ENCODE peak calls at places on chromosomes 12 and 14, in nine cellular contexts. One of them, this sample, is unnamed.

GRCh38 chr14:23577004-23577681 is 1.4 kb downstream of the JPH4 start:
- DNase-seq in HS-5: no peak
- DNase-seq in ELF-1: peak; percentile 48
- DNase-seq in foreskin melanocyte: no peak
- DNase-seq in cardiac fibroblast: peak; percentile 19
- DNase-seq in NCI-H1092: no peak
- DNase-seq in mucosa of gallbladder: no peak
- DNase-seq in activated naive CD8-positive, alpha-beta T cell treated with anti-CD3 and anti-CD28 coated beads for 36 hours: no peak
- DNase-seq in endothelial cell: peak; percentile 53
- DNase-seq in this sample: no peak

GRCh38 chr14:80215756-80216581 is 4.7 kb upstream of the DIO2 start:
- DNase-seq in HS-5: no peak
- DNase-seq in ELF-1: peak; percentile 15
- DNase-seq in foreskin melanocyte: no peak
- DNase-seq in cardiac fibroblast: peak; percentile 43
- DNase-seq in NCI-H1092: peak; percentile 5
- DNase-seq in mucosa of gallbladder: peak; percentile 12
- DNase-seq in activated naive CD8-positive, alpha-beta T cell treated with anti-CD3 and anti-CD28 coated beads for 36 hours: no peak
- DNase-seq in endothelial cell: no peak
- DNase-seq in this sample: no peak

GRCh38 chr14:54123836-54124235 is 167.2 kb upstream of the BMP4 start:
- DNase-seq in HS-5: no peak
- DNase-seq in ELF-1: no peak
- DNase-seq in foreskin melanocyte: peak; percentile 37
- DNase-seq in cardiac fibroblast: no peak
- DNase-seq in NCI-H1092: no peak
- DNase-seq in mucosa of gallbladder: no peak
- DNase-seq in activated naive CD8-positive, alpha-beta T cell treated with anti-CD3 and anti-CD28 coated beads for 36 hours: no peak
- DNase-seq in endothelial cell: no peak
- DNase-seq in this sample: no peak

GRCh38 chr12:3200032-3200617 is 122.9 kb downstream of the TSPAN9 start:
- DNase-seq in HS-5: no peak
- DNase-seq in ELF-1: peak; percentile 91
- DNase-seq in foreskin melanocyte: peak; percentile 22
- DNase-seq in cardiac fibroblast: peak; percentile 44
- DNase-seq in NCI-H1092: peak; percentile 49
- DNase-seq in mucosa of gallbladder: no peak
- DNase-seq in activated naive CD8-positive, alpha-beta T cell treated with anti-CD3 and anti-CD28 coated beads for 36 hours: peak; percentile 25
- DNase-seq in endothelial cell: peak; percentile 80
- DNase-seq in this sample: no peak

GRCh38 chr12:49055978-49056754 is 4.4 kb downstream of the KMT2D start:
- DNase-seq in HS-5: no peak
- DNase-seq in ELF-1: peak; percentile 65
- DNase-seq in foreskin melanocyte: peak; percentile 76
- DNase-seq in cardiac fibroblast: peak; percentile 86
- DNase-seq in NCI-H1092: no peak
- DNase-seq in mucosa of gallbladder: peak; percentile 65
- DNase-seq in activated naive CD8-positive, alpha-beta T cell treated with anti-CD3 and anti-CD28 coated beads for 36 hours: peak; percentile 52
- DNase-seq in endothelial cell: peak; percentile 59
- DNase-seq in this sample: no peak

GRCh38 chr14:76007852-76008251 is 22.3 kb downstream of the IFT43 start:
- DNase-seq in HS-5: no peak
- DNase-seq in ELF-1: no peak
- DNase-seq in foreskin melanocyte: no peak
- DNase-seq in cardiac fibroblast: no peak
- DNase-seq in NCI-H1092: no peak
- DNase-seq in mucosa of gallbladder: no peak
- DNase-seq in activated naive CD8-positive, alpha-beta T cell treated with anti-CD3 and anti-CD28 coated beads for 36 hours: no peak
- DNase-seq in endothelial cell: no peak
- DNase-seq in this sample: no peak

GRCh38 chr12:120761581-120761980 is 36.0 kb downstream of the ACADS start:
- DNase-seq in HS-5: no peak
- DNase-seq in ELF-1: peak; percentile 52
- DNase-seq in foreskin melanocyte: peak; percentile 98
- DNase-seq in cardiac fibroblast: peak; percentile 84
- DNase-seq in NCI-H1092: no peak
- DNase-seq in mucosa of gallbladder: peak; percentile 20
- DNase-seq in activated naive CD8-positive, alpha-beta T cell treated with anti-CD3 and anti-CD28 coated beads for 36 hours: no peak
- DNase-seq in endothelial cell: no peak
- DNase-seq in this sample: peak; percentile 89

GRCh38 chr12:90970471-90970870 is 15.5 kb upstream of the CCER1 start:
- DNase-seq in HS-5: no peak
- DNase-seq in ELF-1: no peak
- DNase-seq in foreskin melanocyte: no peak
- DNase-seq in cardiac fibroblast: peak; percentile 3
- DNase-seq in NCI-H1092: no peak
- DNase-seq in mucosa of gallbladder: no peak
- DNase-seq in activated naive CD8-positive, alpha-beta T cell treated with anti-CD3 and anti-CD28 coated beads for 36 hours: no peak
- DNase-seq in endothelial cell: no peak
- DNase-seq in this sample: no peak

GRCh38 chr14:50064993-50065392 is 51.4 kb downstream of the VCPKMT start:
- DNase-seq in HS-5: no peak
- DNase-seq in ELF-1: no peak
- DNase-seq in foreskin melanocyte: peak; percentile 98
- DNase-seq in cardiac fibroblast: no peak
- DNase-seq in NCI-H1092: no peak
- DNase-seq in mucosa of gallbladder: peak; percentile 67
- DNase-seq in activated naive CD8-positive, alpha-beta T cell treated with anti-CD3 and anti-CD28 coated beads for 36 hours: peak; percentile 68
- DNase-seq in endothelial cell: no peak
- DNase-seq in this sample: no peak

GRCh38 chr12:131806654-131807053 is 21.5 kb upstream of the MMP17 start:
- DNase-seq in HS-5: no peak
- DNase-seq in ELF-1: no peak
- DNase-seq in foreskin melanocyte: no peak
- DNase-seq in cardiac fibroblast: no peak
- DNase-seq in NCI-H1092: no peak
- DNase-seq in mucosa of gallbladder: no peak
- DNase-seq in activated naive CD8-positive, alpha-beta T cell treated with anti-CD3 and anti-CD28 coated beads for 36 hours: no peak
- DNase-seq in endothelial cell: no peak
- DNase-seq in this sample: no peak

GRCh38 chr12:114405199-114405448 is 820 bp downstream of the TBX5 start:
- DNase-seq in HS-5: no peak
- DNase-seq in ELF-1: no peak
- DNase-seq in foreskin melanocyte: no peak
- DNase-seq in cardiac fibroblast: peak; percentile 35
- DNase-seq in NCI-H1092: no peak
- DNase-seq in mucosa of gallbladder: no peak
- DNase-seq in activated naive CD8-positive, alpha-beta T cell treated with anti-CD3 and anti-CD28 coated beads for 36 hours: no peak
- DNase-seq in endothelial cell: no peak
- DNase-seq in this sample: no peak

GRCh38 chr12:1749019-1749418 is 58.1 kb downstream of the ADIPOR2 start:
- DNase-seq in HS-5: no peak
- DNase-seq in ELF-1: no peak
- DNase-seq in foreskin melanocyte: no peak
- DNase-seq in cardiac fibroblast: no peak
- DNase-seq in NCI-H1092: no peak
- DNase-seq in mucosa of gallbladder: no peak
- DNase-seq in activated naive CD8-positive, alpha-beta T cell treated with anti-CD3 and anti-CD28 coated beads for 36 hours: no peak
- DNase-seq in endothelial cell: no peak
- DNase-seq in this sample: no peak

GRCh38 chr14:64464695-64465094 is 604 bp upstream of the AKAP5 start:
- DNase-seq in HS-5: no peak
- DNase-seq in ELF-1: peak; percentile 31
- DNase-seq in foreskin melanocyte: no peak
- DNase-seq in cardiac fibroblast: no peak
- DNase-seq in NCI-H1092: no peak
- DNase-seq in mucosa of gallbladder: no peak
- DNase-seq in activated naive CD8-positive, alpha-beta T cell treated with anti-CD3 and anti-CD28 coated beads for 36 hours: no peak
- DNase-seq in endothelial cell: no peak
- DNase-seq in this sample: no peak

GRCh38 chr14:35879141-35879648 is 53.1 kb downstream of the BRMS1L start:
- DNase-seq in HS-5: no peak
- DNase-seq in ELF-1: no peak
- DNase-seq in foreskin melanocyte: no peak
- DNase-seq in cardiac fibroblast: peak; percentile 32
- DNase-seq in NCI-H1092: no peak
- DNase-seq in mucosa of gallbladder: no peak
- DNase-seq in activated naive CD8-positive, alpha-beta T cell treated with anti-CD3 and anti-CD28 coated beads for 36 hours: no peak
- DNase-seq in endothelial cell: no peak
- DNase-seq in this sample: no peak

GRCh38 chr14:101019541-101019940 is 116.0 kb upstream of the RTL1 start:
- DNase-seq in HS-5: no peak
- DNase-seq in ELF-1: no peak
- DNase-seq in foreskin melanocyte: no peak
- DNase-seq in cardiac fibroblast: no peak
- DNase-seq in NCI-H1092: no peak
- DNase-seq in mucosa of gallbladder: no peak
- DNase-seq in activated naive CD8-positive, alpha-beta T cell treated with anti-CD3 and anti-CD28 coated beads for 36 hours: no peak
- DNase-seq in endothelial cell: no peak
- DNase-seq in this sample: no peak

GRCh38 chr12:5039815-5040214 is 3.9 kb upstream of the KCNA5 start:
- DNase-seq in HS-5: no peak
- DNase-seq in ELF-1: no peak
- DNase-seq in foreskin melanocyte: no peak
- DNase-seq in cardiac fibroblast: no peak
- DNase-seq in NCI-H1092: no peak
- DNase-seq in mucosa of gallbladder: no peak
- DNase-seq in activated naive CD8-positive, alpha-beta T cell treated with anti-CD3 and anti-CD28 coated beads for 36 hours: no peak
- DNase-seq in endothelial cell: no peak
- DNase-seq in this sample: no peak

GRCh38 chr12:42288544-42288943 is 37.4 kb downstream of the ZCRB1 start:
- DNase-seq in HS-5: no peak
- DNase-seq in ELF-1: peak; percentile 68
- DNase-seq in foreskin melanocyte: no peak
- DNase-seq in cardiac fibroblast: no peak
- DNase-seq in NCI-H1092: no peak
- DNase-seq in mucosa of gallbladder: no peak
- DNase-seq in activated naive CD8-positive, alpha-beta T cell treated with anti-CD3 and anti-CD28 coated beads for 36 hours: no peak
- DNase-seq in endothelial cell: no peak
- DNase-seq in this sample: no peak

GRCh38 chr12:117030187-117030896 is 68.9 kb downstream of the TESC start:
- DNase-seq in HS-5: no peak
- DNase-seq in ELF-1: no peak
- DNase-seq in foreskin melanocyte: no peak
- DNase-seq in cardiac fibroblast: no peak
- DNase-seq in NCI-H1092: no peak
- DNase-seq in mucosa of gallbladder: no peak
- DNase-seq in activated naive CD8-positive, alpha-beta T cell treated with anti-CD3 and anti-CD28 coated beads for 36 hours: no peak
- DNase-seq in endothelial cell: no peak
- DNase-seq in this sample: no peak

GRCh38 chr14:93003945-93004698 is 81.2 kb downstream of the CHGA start:
- DNase-seq in HS-5: no peak
- DNase-seq in ELF-1: no peak
- DNase-seq in foreskin melanocyte: no peak
- DNase-seq in cardiac fibroblast: peak; percentile 42
- DNase-seq in NCI-H1092: no peak
- DNase-seq in mucosa of gallbladder: no peak
- DNase-seq in activated naive CD8-positive, alpha-beta T cell treated with anti-CD3 and anti-CD28 coated beads for 36 hours: no peak
- DNase-seq in endothelial cell: no peak
- DNase-seq in this sample: no peak

GRCh38 chr14:101520621-101521305 is 40.5 kb upstream of the DIO3 start:
- DNase-seq in HS-5: no peak
- DNase-seq in ELF-1: no peak
- DNase-seq in foreskin melanocyte: no peak
- DNase-seq in cardiac fibroblast: peak; percentile 68
- DNase-seq in NCI-H1092: no peak
- DNase-seq in mucosa of gallbladder: peak; percentile 39
- DNase-seq in activated naive CD8-positive, alpha-beta T cell treated with anti-CD3 and anti-CD28 coated beads for 36 hours: no peak
- DNase-seq in endothelial cell: no peak
- DNase-seq in this sample: no peak

GRCh38 chr12:14874882-14875281 is 10.8 kb downstream of the MGP start:
- DNase-seq in HS-5: peak; percentile 42
- DNase-seq in ELF-1: no peak
- DNase-seq in foreskin melanocyte: no peak
- DNase-seq in cardiac fibroblast: no peak
- DNase-seq in NCI-H1092: no peak
- DNase-seq in mucosa of gallbladder: no peak
- DNase-seq in activated naive CD8-positive, alpha-beta T cell treated with anti-CD3 and anti-CD28 coated beads for 36 hours: no peak
- DNase-seq in endothelial cell: no peak
- DNase-seq in this sample: no peak

GRCh38 chr14:44700184-44700583 is 193.1 kb upstream of the FSCB start:
- DNase-seq in HS-5: peak; percentile 66
- DNase-seq in ELF-1: no peak
- DNase-seq in foreskin melanocyte: peak; percentile 11
- DNase-seq in cardiac fibroblast: peak; percentile 6
- DNase-seq in NCI-H1092: no peak
- DNase-seq in mucosa of gallbladder: no peak
- DNase-seq in activated naive CD8-positive, alpha-beta T cell treated with anti-CD3 and anti-CD28 coated beads for 36 hours: no peak
- DNase-seq in endothelial cell: no peak
- DNase-seq in this sample: no peak

GRCh38 chr12:55682087-55682796 is 25.5 kb downstream of the ITGA7 start:
- DNase-seq in HS-5: no peak
- DNase-seq in ELF-1: no peak
- DNase-seq in foreskin melanocyte: no peak
- DNase-seq in cardiac fibroblast: no peak
- DNase-seq in NCI-H1092: no peak
- DNase-seq in mucosa of gallbladder: no peak
- DNase-seq in activated naive CD8-positive, alpha-beta T cell treated with anti-CD3 and anti-CD28 coated beads for 36 hours: no peak
- DNase-seq in endothelial cell: no peak
- DNase-seq in this sample: no peak

GRCh38 chr12:54596526-54596946 is 8.1 kb upstream of the PPP1R1A start:
- DNase-seq in HS-5: no peak
- DNase-seq in ELF-1: peak; percentile 88
- DNase-seq in foreskin melanocyte: peak; percentile 46
- DNase-seq in cardiac fibroblast: peak; percentile 72
- DNase-seq in NCI-H1092: peak; percentile 74
- DNase-seq in mucosa of gallbladder: peak; percentile 68
- DNase-seq in activated naive CD8-positive, alpha-beta T cell treated with anti-CD3 and anti-CD28 coated beads for 36 hours: peak; percentile 29
- DNase-seq in endothelial cell: peak; percentile 77
- DNase-seq in this sample: no peak

GRCh38 chr12:68821357-68822188 is 13.6 kb downstream of the MDM2 start:
- DNase-seq in HS-5: no peak
- DNase-seq in ELF-1: no peak
- DNase-seq in foreskin melanocyte: no peak
- DNase-seq in cardiac fibroblast: no peak
- DNase-seq in NCI-H1092: no peak
- DNase-seq in mucosa of gallbladder: no peak
- DNase-seq in activated naive CD8-positive, alpha-beta T cell treated with anti-CD3 and anti-CD28 coated beads for 36 hours: no peak
- DNase-seq in endothelial cell: no peak
- DNase-seq in this sample: no peak

GRCh38 chr12:106342397-106343212 is 14.9 kb upstream of the POLR3B start:
- DNase-seq in HS-5: peak; percentile 35
- DNase-seq in ELF-1: no peak
- DNase-seq in foreskin melanocyte: no peak
- DNase-seq in cardiac fibroblast: peak; percentile 84
- DNase-seq in NCI-H1092: no peak
- DNase-seq in mucosa of gallbladder: peak; percentile 62
- DNase-seq in activated naive CD8-positive, alpha-beta T cell treated with anti-CD3 and anti-CD28 coated beads for 36 hours: no peak
- DNase-seq in endothelial cell: no peak
- DNase-seq in this sample: no peak

GRCh38 chr14:68784298-68784910 is 8.5 kb downstream of the ZFP36L1 start:
- DNase-seq in HS-5: no peak
- DNase-seq in ELF-1: no peak
- DNase-seq in foreskin melanocyte: no peak
- DNase-seq in cardiac fibroblast: peak; percentile 37
- DNase-seq in NCI-H1092: no peak
- DNase-seq in mucosa of gallbladder: peak; percentile 93
- DNase-seq in activated naive CD8-positive, alpha-beta T cell treated with anti-CD3 and anti-CD28 coated beads for 36 hours: no peak
- DNase-seq in endothelial cell: no peak
- DNase-seq in this sample: no peak

GRCh38 chr12:82414926-82415325 is 56.6 kb downstream of the METTL25 start:
- DNase-seq in HS-5: no peak
- DNase-seq in ELF-1: no peak
- DNase-seq in foreskin melanocyte: no peak
- DNase-seq in cardiac fibroblast: no peak
- DNase-seq in NCI-H1092: no peak
- DNase-seq in mucosa of gallbladder: no peak
- DNase-seq in activated naive CD8-positive, alpha-beta T cell treated with anti-CD3 and anti-CD28 coated beads for 36 hours: no peak
- DNase-seq in endothelial cell: no peak
- DNase-seq in this sample: no peak

GRCh38 chr14:56949828-56950227 is 139.5 kb upstream of the OTX2 start:
- DNase-seq in HS-5: no peak
- DNase-seq in ELF-1: no peak
- DNase-seq in foreskin melanocyte: no peak
- DNase-seq in cardiac fibroblast: peak; percentile 2
- DNase-seq in NCI-H1092: no peak
- DNase-seq in mucosa of gallbladder: peak; percentile 11
- DNase-seq in activated naive CD8-positive, alpha-beta T cell treated with anti-CD3 and anti-CD28 coated beads for 36 hours: no peak
- DNase-seq in endothelial cell: no peak
- DNase-seq in this sample: no peak

GRCh38 chr14:70660967-70661871 is 19.5 kb downstream of the TTC9 start:
- DNase-seq in HS-5: no peak
- DNase-seq in ELF-1: peak; percentile 51
- DNase-seq in foreskin melanocyte: no peak
- DNase-seq in cardiac fibroblast: no peak
- DNase-seq in NCI-H1092: no peak
- DNase-seq in mucosa of gallbladder: peak; percentile 37
- DNase-seq in activated naive CD8-positive, alpha-beta T cell treated with anti-CD3 and anti-CD28 coated beads for 36 hours: peak; percentile 52
- DNase-seq in endothelial cell: no peak
- DNase-seq in this sample: no peak

This sample was measured in epithelial cell of prostate.